ENCODE peak calls at places on chromosomes 3 and 15, in four cellular contexts. One of them, this sample, is unnamed.

GRCh38 chr3:182979719-182980191 is 583 bp downstream of the DCUN1D1 start:
- DNase-seq in tibial nerve: peak; percentile 11
- DNase-seq in kidney: no peak
- DNase-seq in gastrocnemius medialis: no peak
- DNase-seq in this sample: peak; percentile 20

GRCh38 chr3:125507128-125507527 is 12.9 kb downstream of the SNX4 start:
- DNase-seq in tibial nerve: no peak
- DNase-seq in kidney: no peak
- DNase-seq in gastrocnemius medialis: no peak
- DNase-seq in this sample: no peak

GRCh38 chr15:99174567-99174966 is 69.7 kb downstream of the SYNM start:
- DNase-seq in tibial nerve: no peak
- DNase-seq in kidney: no peak
- DNase-seq in gastrocnemius medialis: peak; percentile 41
- DNase-seq in this sample: peak; percentile 34

GRCh38 chr3:38005076-38006020 is 14.8 kb downstream of the VILL start:
- DNase-seq in tibial nerve: peak; percentile 65
- DNase-seq in kidney: peak; percentile 85
- DNase-seq in gastrocnemius medialis: no peak
- DNase-seq in this sample: peak; percentile 82

GRCh38 chr3:149975919-149976318 is 5.2 kb upstream of the PFN2 start:
- DNase-seq in tibial nerve: no peak
- DNase-seq in kidney: no peak
- DNase-seq in gastrocnemius medialis: no peak
- DNase-seq in this sample: no peak

GRCh38 chr15:70245932-70246622 is 148.4 kb upstream of the TLE3 start:
- DNase-seq in tibial nerve: no peak
- DNase-seq in kidney: peak; percentile 77
- DNase-seq in gastrocnemius medialis: no peak
- DNase-seq in this sample: no peak

GRCh38 chr3:160583451-160583850 is 18.1 kb upstream of the KPNA4 start:
- DNase-seq in tibial nerve: no peak
- DNase-seq in kidney: no peak
- DNase-seq in gastrocnemius medialis: no peak
- DNase-seq in this sample: no peak

GRCh38 chr3:152026033-152026556 is 152.7 kb downstream of the SUCNR1 start:
- DNase-seq in tibial nerve: no peak
- DNase-seq in kidney: no peak
- DNase-seq in gastrocnemius medialis: no peak
- DNase-seq in this sample: peak; percentile 80

GRCh38 chr3:48370330-48370708 is 1.7 kb upstream of the FBXW12 start:
- DNase-seq in tibial nerve: no peak
- DNase-seq in kidney: no peak
- DNase-seq in gastrocnemius medialis: no peak
- DNase-seq in this sample: no peak

GRCh38 chr3:123071146-123071545 is 4.3 kb downstream of the PDIA5 start:
- DNase-seq in tibial nerve: no peak
- DNase-seq in kidney: no peak
- DNase-seq in gastrocnemius medialis: no peak
- DNase-seq in this sample: no peak

GRCh38 chr15:80174017-80174746 is 21.4 kb downstream of the FAH start:
- DNase-seq in tibial nerve: no peak
- DNase-seq in kidney: no peak
- DNase-seq in gastrocnemius medialis: peak; percentile 85
- DNase-seq in this sample: peak; percentile 86

GRCh38 chr3:186221733-186222378 is 113.0 kb upstream of the ETV5 start:
- DNase-seq in tibial nerve: no peak
- DNase-seq in kidney: no peak
- DNase-seq in gastrocnemius medialis: peak; percentile 64
- DNase-seq in this sample: no peak

GRCh38 chr15:74389115-74390048 is 21.9 kb upstream of the CYP11A1 start:
- DNase-seq in tibial nerve: no peak
- DNase-seq in kidney: no peak
- DNase-seq in gastrocnemius medialis: no peak
- DNase-seq in this sample: no peak

GRCh38 chr3:184423567-184423966 is 43.7 kb downstream of the CHRD start:
- DNase-seq in tibial nerve: no peak
- DNase-seq in kidney: peak; percentile 11
- DNase-seq in gastrocnemius medialis: no peak
- DNase-seq in this sample: no peak

GRCh38 chr3:187850256-187851010 is 105.2 kb upstream of the BCL6 start:
- DNase-seq in tibial nerve: peak; percentile 73
- DNase-seq in kidney: no peak
- DNase-seq in gastrocnemius medialis: no peak
- DNase-seq in this sample: no peak

GRCh38 chr3:72836923-72837322 is 11.3 kb downstream of the SHQ1 start:
- DNase-seq in tibial nerve: no peak
- DNase-seq in kidney: no peak
- DNase-seq in gastrocnemius medialis: peak; percentile 83
- DNase-seq in this sample: no peak

GRCh38 chr15:80669599-80670273 is 25.4 kb upstream of the ABHD17C start:
- DNase-seq in tibial nerve: no peak
- DNase-seq in kidney: no peak
- DNase-seq in gastrocnemius medialis: no peak
- DNase-seq in this sample: no peak

GRCh38 chr3:50473768-50474167 is 29.7 kb downstream of the CACNA2D2 start:
- DNase-seq in tibial nerve: no peak
- DNase-seq in kidney: no peak
- DNase-seq in gastrocnemius medialis: no peak
- DNase-seq in this sample: no peak

GRCh38 chr15:68699881-68700394 is 120.8 kb downstream of the ANP32A start:
- DNase-seq in tibial nerve: no peak
- DNase-seq in kidney: no peak
- DNase-seq in gastrocnemius medialis: no peak
- DNase-seq in this sample: no peak
- H3K27ac ChIP-seq in tibial nerve: peak overlapping the region; percentile 27
- H3K27ac ChIP-seq in kidney: peak overlapping the region; percentile 62
- H3K27ac ChIP-seq in gastrocnemius medialis: peak overlapping the region; percentile 52
- H3K27ac ChIP-seq in this sample: peak overlapping the region; percentile 91

GRCh38 chr3:58471025-58471887 is 20.6 kb upstream of the KCTD6 start:
- DNase-seq in tibial nerve: no peak
- DNase-seq in kidney: no peak
- DNase-seq in gastrocnemius medialis: no peak
- DNase-seq in this sample: peak; percentile 38

GRCh38 chr3:58469096-58469495 is 22.8 kb upstream of the KCTD6 start:
- DNase-seq in tibial nerve: no peak
- DNase-seq in kidney: no peak
- DNase-seq in gastrocnemius medialis: no peak
- DNase-seq in this sample: peak; percentile 25

GRCh38 chr3:58466899-58467563 is 24.9 kb upstream of the KCTD6 start:
- DNase-seq in tibial nerve: no peak
- DNase-seq in kidney: no peak
- DNase-seq in gastrocnemius medialis: no peak
- DNase-seq in this sample: no peak

GRCh38 chr3:58473275-58473674 is 18.6 kb upstream of the KCTD6 start:
- DNase-seq in tibial nerve: no peak
- DNase-seq in kidney: no peak
- DNase-seq in gastrocnemius medialis: no peak
- DNase-seq in this sample: no peak

GRCh38 chr3:58470363-58471024 is 21.4 kb upstream of the KCTD6 start:
- DNase-seq in tibial nerve: no peak
- DNase-seq in kidney: no peak
- DNase-seq in gastrocnemius medialis: no peak
- DNase-seq in this sample: no peak
- H3K4me1 ChIP-seq in tibial nerve: peaks cover 13% of the 10 kb centered on the region
- H3K4me1 ChIP-seq in kidney: peaks cover 17% of the 10 kb centered on the region
- H3K4me1 ChIP-seq in gastrocnemius medialis: peaks cover 8% of the 10 kb centered on the region
- H3K4me1 ChIP-seq in this sample: peaks cover 39% of the 10 kb centered on the region

DNA sequence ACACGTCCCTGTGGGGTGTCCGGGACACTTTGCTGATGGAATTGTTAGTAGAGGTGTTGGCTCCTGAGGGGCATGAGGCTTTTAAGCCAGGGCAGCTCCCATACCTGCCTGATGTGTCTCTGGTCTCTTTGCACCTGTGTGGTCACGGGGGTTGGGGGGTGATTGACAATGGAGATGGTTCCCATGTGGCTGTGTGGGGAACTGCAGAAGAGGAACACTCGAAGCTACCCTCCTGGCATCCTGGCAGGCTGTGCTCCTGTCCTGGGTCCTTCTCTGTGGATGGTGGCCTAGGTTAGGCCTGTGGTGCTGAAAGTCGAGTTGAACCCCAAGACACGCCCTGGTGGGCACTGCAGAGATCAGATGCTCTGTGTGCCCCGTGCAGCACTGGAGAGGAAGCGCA is 73.4 kb downstream of the HMCES start:
- DNase-seq in tibial nerve: no peak
- DNase-seq in kidney: no peak
- DNase-seq in gastrocnemius medialis: no peak
- DNase-seq in this sample: no peak
- TF ChIP-seq CTCF in tibial nerve: no peak
- TF ChIP-seq CTCF in kidney: no peak
- TF ChIP-seq CTCF in gastrocnemius medialis: no peak
- TF ChIP-seq CTCF in this sample: peak; percentile 19

DNA sequence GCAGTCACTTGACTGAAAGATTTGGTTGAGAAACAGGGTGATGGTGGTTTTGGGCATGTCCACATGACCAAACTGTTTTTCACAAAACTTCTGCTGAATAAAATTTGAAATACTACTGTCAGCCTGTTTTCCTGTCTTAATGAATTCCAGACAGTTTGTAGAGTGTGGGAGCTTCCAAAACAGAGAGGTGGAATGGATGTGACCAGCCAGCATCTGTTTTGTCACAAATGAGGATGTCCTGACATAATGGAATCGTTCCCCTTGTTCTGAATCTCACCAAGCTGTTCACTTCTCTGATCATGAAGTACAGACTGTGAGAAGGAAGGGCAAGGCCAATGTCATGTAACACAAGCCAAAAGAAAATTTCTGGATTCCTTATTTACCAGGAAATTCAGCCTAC is 11.9 kb downstream of the MITF start:
- DNase-seq in tibial nerve: no peak
- DNase-seq in kidney: no peak
- DNase-seq in gastrocnemius medialis: no peak
- DNase-seq in this sample: no peak
- H3K27ac ChIP-seq in tibial nerve: peak overlapping the region; percentile 42
- H3K27ac ChIP-seq in kidney: no peak overlapping the region
- H3K27ac ChIP-seq in gastrocnemius medialis: peak overlapping the region; percentile 1
- H3K27ac ChIP-seq in this sample: no peak overlapping the region

GRCh38 chr3:110736332-110736731 is 335.3 kb upstream of the NECTIN3 start:
- DNase-seq in tibial nerve: no peak
- DNase-seq in kidney: no peak
- DNase-seq in gastrocnemius medialis: no peak
- DNase-seq in this sample: no peak
- H3K4me1 ChIP-seq in tibial nerve: no peaks in the 10 kb centered on the region
- H3K4me1 ChIP-seq in kidney: no peaks in the 10 kb centered on the region
- H3K4me1 ChIP-seq in gastrocnemius medialis: no peaks in the 10 kb centered on the region
- H3K4me1 ChIP-seq in this sample: peaks cover 4% of the 10 kb centered on the region

GRCh38 chr15:42066764-42067415 is 27.5 kb downstream of the PLA2G4D start:
- DNase-seq in tibial nerve: no peak
- DNase-seq in kidney: no peak
- DNase-seq in gastrocnemius medialis: no peak
- DNase-seq in this sample: no peak
- TF ChIP-seq CTCF in tibial nerve: no peak
- TF ChIP-seq CTCF in kidney: no peak
- TF ChIP-seq CTCF in gastrocnemius medialis: peak; percentile 1
- TF ChIP-seq CTCF in this sample: no peak

DNA sequence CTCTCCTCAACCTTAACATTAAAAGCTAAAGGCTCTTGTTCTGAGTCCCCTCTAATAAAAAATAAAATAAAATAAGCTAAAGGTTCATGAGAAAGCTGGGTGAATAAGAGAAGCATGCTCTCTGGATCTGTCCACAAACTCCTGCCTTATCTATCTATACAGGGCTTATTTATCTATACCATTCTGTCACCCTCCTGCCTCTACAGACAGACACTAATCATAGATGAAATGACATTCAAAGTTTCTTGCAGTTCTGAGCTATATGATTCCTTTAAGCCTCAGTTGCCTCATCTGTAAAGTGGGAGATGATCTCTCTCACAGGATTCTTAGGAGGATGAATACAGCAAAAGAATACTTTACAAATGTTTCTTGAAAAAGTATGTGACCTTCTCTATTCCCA is 4.4 kb downstream of the SUMF1 start:
- DNase-seq in tibial nerve: no peak
- DNase-seq in kidney: no peak
- DNase-seq in gastrocnemius medialis: no peak
- DNase-seq in this sample: no peak
- H3K27ac ChIP-seq in tibial nerve: no peak overlapping the region
- H3K27ac ChIP-seq in kidney: no peak overlapping the region
- H3K27ac ChIP-seq in gastrocnemius medialis: no peak overlapping the region
- H3K27ac ChIP-seq in this sample: no peak overlapping the region

GRCh38 chr3:46353090-46353489 is 821 bp upstream of the CCR2 start:
- DNase-seq in tibial nerve: no peak
- DNase-seq in kidney: no peak
- DNase-seq in gastrocnemius medialis: no peak
- DNase-seq in this sample: no peak
- H3K4me1 ChIP-seq in tibial nerve: no peaks in the 10 kb centered on the region
- H3K4me1 ChIP-seq in kidney: no peaks in the 10 kb centered on the region
- H3K4me1 ChIP-seq in gastrocnemius medialis: no peaks in the 10 kb centered on the region
- H3K4me1 ChIP-seq in this sample: peaks cover 14% of the 10 kb centered on the region

GRCh38 chr3:9800529-9800928 is 7.6 kb downstream of the ARPC4 start:
- DNase-seq in tibial nerve: no peak
- DNase-seq in kidney: no peak
- DNase-seq in gastrocnemius medialis: no peak
- DNase-seq in this sample: no peak
- TF ChIP-seq CTCF in tibial nerve: no peak
- TF ChIP-seq CTCF in kidney: peak; percentile 14
- TF ChIP-seq CTCF in gastrocnemius medialis: peak; percentile 9
- TF ChIP-seq CTCF in this sample: peak; percentile 30

GRCh38 chr15:63553388-63553791 is 43.8 kb upstream of the FBXL22 start:
- DNase-seq in tibial nerve: peak; percentile 15
- DNase-seq in kidney: no peak
- DNase-seq in gastrocnemius medialis: no peak
- DNase-seq in this sample: peak; percentile 63
- H3K27ac ChIP-seq in tibial nerve: peak overlapping the region; percentile 54
- H3K27ac ChIP-seq in kidney: peak overlapping the region; percentile 51
- H3K27ac ChIP-seq in gastrocnemius medialis: no peak overlapping the region
- H3K27ac ChIP-seq in this sample: peak overlapping the region; percentile 83

This sample was measured in cardiac muscle cell.